ENCODE peak calls at places on chromosomes 7 and 10, in eight cellular contexts. One of them, this sample, is unnamed.

GRCh38 chr10:91598211-91598981 is 34.5 kb downstream of the PPP1R3C start:
- DNase-seq in activated CD8-positive, alpha-beta memory T cell treated with anti-CD3 and anti-CD28 coated beads for 4 hours: no peak
- DNase-seq in CD8-positive, alpha-beta memory T cell: no peak
- DNase-seq in HEK293T: no peak
- DNase-seq in stomach: no peak
- DNase-seq in NCI-H748 treated with DMSO at 0.1 percent for 48 hours: no peak
- DNase-seq in hypothalamus: no peak
- DNase-seq in NCI-H774: no peak
- DNase-seq in this sample: no peak

GRCh38 chr10:100008142-100008522 is 1.6 kb downstream of the DNMBP start:
- DNase-seq in activated CD8-positive, alpha-beta memory T cell treated with anti-CD3 and anti-CD28 coated beads for 4 hours: no peak
- DNase-seq in CD8-positive, alpha-beta memory T cell: no peak
- DNase-seq in HEK293T: no peak
- DNase-seq in stomach: no peak
- DNase-seq in NCI-H748 treated with DMSO at 0.1 percent for 48 hours: no peak
- DNase-seq in hypothalamus: no peak
- DNase-seq in NCI-H774: no peak
- DNase-seq in this sample: no peak

GRCh38 chr7:158137516-158138328 is 449.9 kb downstream of the PTPRN2 start:
- DNase-seq in activated CD8-positive, alpha-beta memory T cell treated with anti-CD3 and anti-CD28 coated beads for 4 hours: no peak
- DNase-seq in CD8-positive, alpha-beta memory T cell: no peak
- DNase-seq in HEK293T: no peak
- DNase-seq in stomach: no peak
- DNase-seq in NCI-H748 treated with DMSO at 0.1 percent for 48 hours: no peak
- DNase-seq in hypothalamus: no peak
- DNase-seq in NCI-H774: no peak
- DNase-seq in this sample: no peak

GRCh38 chr10:24617771-24618396 is 105.8 kb downstream of the ARHGAP21 start:
- DNase-seq in activated CD8-positive, alpha-beta memory T cell treated with anti-CD3 and anti-CD28 coated beads for 4 hours: no peak
- DNase-seq in CD8-positive, alpha-beta memory T cell: peak; percentile 21
- DNase-seq in HEK293T: peak; percentile 66
- DNase-seq in stomach: peak; percentile 68
- DNase-seq in NCI-H748 treated with DMSO at 0.1 percent for 48 hours: no peak
- DNase-seq in hypothalamus: no peak
- DNase-seq in NCI-H774: no peak
- DNase-seq in this sample: peak; percentile 5

GRCh38 chr10:90407116-90407515 is 450.7 kb downstream of the HTR7 start:
- DNase-seq in activated CD8-positive, alpha-beta memory T cell treated with anti-CD3 and anti-CD28 coated beads for 4 hours: no peak
- DNase-seq in CD8-positive, alpha-beta memory T cell: no peak
- DNase-seq in HEK293T: no peak
- DNase-seq in stomach: no peak
- DNase-seq in NCI-H748 treated with DMSO at 0.1 percent for 48 hours: no peak
- DNase-seq in hypothalamus: no peak
- DNase-seq in NCI-H774: no peak
- DNase-seq in this sample: no peak

GRCh38 chr7:157864911-157865310 is 528.1 kb downstream of the DNAJB6 start:
- DNase-seq in activated CD8-positive, alpha-beta memory T cell treated with anti-CD3 and anti-CD28 coated beads for 4 hours: no peak
- DNase-seq in CD8-positive, alpha-beta memory T cell: no peak
- DNase-seq in HEK293T: no peak
- DNase-seq in stomach: no peak
- DNase-seq in NCI-H748 treated with DMSO at 0.1 percent for 48 hours: no peak
- DNase-seq in hypothalamus: no peak
- DNase-seq in NCI-H774: no peak
- DNase-seq in this sample: no peak

GRCh38 chr7:131937868-131938267 is 381.4 kb upstream of the PODXL start:
- DNase-seq in activated CD8-positive, alpha-beta memory T cell treated with anti-CD3 and anti-CD28 coated beads for 4 hours: no peak
- DNase-seq in CD8-positive, alpha-beta memory T cell: no peak
- DNase-seq in HEK293T: no peak
- DNase-seq in stomach: no peak
- DNase-seq in NCI-H748 treated with DMSO at 0.1 percent for 48 hours: no peak
- DNase-seq in hypothalamus: no peak
- DNase-seq in NCI-H774: no peak
- DNase-seq in this sample: no peak

GRCh38 chr7:132997505-132997904 is 84.4 kb downstream of the CHCHD3 start:
- DNase-seq in activated CD8-positive, alpha-beta memory T cell treated with anti-CD3 and anti-CD28 coated beads for 4 hours: no peak
- DNase-seq in CD8-positive, alpha-beta memory T cell: no peak
- DNase-seq in HEK293T: no peak
- DNase-seq in stomach: no peak
- DNase-seq in NCI-H748 treated with DMSO at 0.1 percent for 48 hours: no peak
- DNase-seq in hypothalamus: no peak
- DNase-seq in NCI-H774: no peak
- DNase-seq in this sample: no peak

GRCh38 chr7:105769951-105770628 is 106.3 kb downstream of the ATXN7L1 start:
- DNase-seq in activated CD8-positive, alpha-beta memory T cell treated with anti-CD3 and anti-CD28 coated beads for 4 hours: no peak
- DNase-seq in CD8-positive, alpha-beta memory T cell: no peak
- DNase-seq in HEK293T: no peak
- DNase-seq in stomach: no peak
- DNase-seq in NCI-H748 treated with DMSO at 0.1 percent for 48 hours: no peak
- DNase-seq in hypothalamus: no peak
- DNase-seq in NCI-H774: no peak
- DNase-seq in this sample: peak; percentile 38

GRCh38 chr7:75039166-75039565 is 34.4 kb downstream of the RCC1L start:
- DNase-seq in activated CD8-positive, alpha-beta memory T cell treated with anti-CD3 and anti-CD28 coated beads for 4 hours: no peak
- DNase-seq in CD8-positive, alpha-beta memory T cell: no peak
- DNase-seq in HEK293T: no peak
- DNase-seq in stomach: no peak
- DNase-seq in NCI-H748 treated with DMSO at 0.1 percent for 48 hours: no peak
- DNase-seq in hypothalamus: no peak
- DNase-seq in NCI-H774: no peak
- DNase-seq in this sample: no peak

GRCh38 chr10:97543025-97543546 is 29.5 kb upstream of the ANKRD2 start:
- DNase-seq in activated CD8-positive, alpha-beta memory T cell treated with anti-CD3 and anti-CD28 coated beads for 4 hours: peak; percentile 22
- DNase-seq in CD8-positive, alpha-beta memory T cell: no peak
- DNase-seq in HEK293T: no peak
- DNase-seq in stomach: peak; percentile 60
- DNase-seq in NCI-H748 treated with DMSO at 0.1 percent for 48 hours: no peak
- DNase-seq in hypothalamus: peak; percentile 84
- DNase-seq in NCI-H774: no peak
- DNase-seq in this sample: peak; percentile 31

GRCh38 chr10:33252794-33253203 is 81.7 kb downstream of the NRP1 start:
- DNase-seq in activated CD8-positive, alpha-beta memory T cell treated with anti-CD3 and anti-CD28 coated beads for 4 hours: no peak
- DNase-seq in CD8-positive, alpha-beta memory T cell: no peak
- DNase-seq in HEK293T: no peak
- DNase-seq in stomach: no peak
- DNase-seq in NCI-H748 treated with DMSO at 0.1 percent for 48 hours: no peak
- DNase-seq in hypothalamus: no peak
- DNase-seq in NCI-H774: no peak
- DNase-seq in this sample: no peak

GRCh38 chr7:4642468-4643203 is 39.5 kb upstream of the FOXK1 start:
- DNase-seq in activated CD8-positive, alpha-beta memory T cell treated with anti-CD3 and anti-CD28 coated beads for 4 hours: no peak
- DNase-seq in CD8-positive, alpha-beta memory T cell: no peak
- DNase-seq in HEK293T: no peak
- DNase-seq in stomach: no peak
- DNase-seq in NCI-H748 treated with DMSO at 0.1 percent for 48 hours: no peak
- DNase-seq in hypothalamus: no peak
- DNase-seq in NCI-H774: no peak
- DNase-seq in this sample: no peak

GRCh38 chr7:132410385-132410784 is 165.9 kb downstream of the PLXNA4 start:
- DNase-seq in activated CD8-positive, alpha-beta memory T cell treated with anti-CD3 and anti-CD28 coated beads for 4 hours: no peak
- DNase-seq in CD8-positive, alpha-beta memory T cell: no peak
- DNase-seq in HEK293T: no peak
- DNase-seq in stomach: no peak
- DNase-seq in NCI-H748 treated with DMSO at 0.1 percent for 48 hours: no peak
- DNase-seq in hypothalamus: no peak
- DNase-seq in NCI-H774: no peak
- DNase-seq in this sample: no peak

GRCh38 chr10:3192856-3193635 is 20.5 kb upstream of the PITRM1 start:
- DNase-seq in activated CD8-positive, alpha-beta memory T cell treated with anti-CD3 and anti-CD28 coated beads for 4 hours: peak; percentile 27
- DNase-seq in CD8-positive, alpha-beta memory T cell: peak; percentile 19
- DNase-seq in HEK293T: peak; percentile 48
- DNase-seq in stomach: peak; percentile 66
- DNase-seq in NCI-H748 treated with DMSO at 0.1 percent for 48 hours: peak; percentile 57
- DNase-seq in hypothalamus: peak; percentile 20
- DNase-seq in NCI-H774: peak; percentile 76
- DNase-seq in this sample: no peak

GRCh38 chr7:1693419-1693990 is 23.4 kb downstream of the ELFN1 start:
- DNase-seq in activated CD8-positive, alpha-beta memory T cell treated with anti-CD3 and anti-CD28 coated beads for 4 hours: no peak
- DNase-seq in CD8-positive, alpha-beta memory T cell: no peak
- DNase-seq in HEK293T: no peak
- DNase-seq in stomach: peak; percentile 13
- DNase-seq in NCI-H748 treated with DMSO at 0.1 percent for 48 hours: no peak
- DNase-seq in hypothalamus: peak; percentile 28
- DNase-seq in NCI-H774: peak; percentile 23
- DNase-seq in this sample: no peak

GRCh38 chr7:64314493-64315020 is 796 bp downstream of the ZNF736 start:
- DNase-seq in activated CD8-positive, alpha-beta memory T cell treated with anti-CD3 and anti-CD28 coated beads for 4 hours: no peak
- DNase-seq in CD8-positive, alpha-beta memory T cell: no peak
- DNase-seq in HEK293T: no peak
- DNase-seq in stomach: no peak
- DNase-seq in NCI-H748 treated with DMSO at 0.1 percent for 48 hours: no peak
- DNase-seq in hypothalamus: no peak
- DNase-seq in NCI-H774: no peak
- DNase-seq in this sample: no peak

GRCh38 chr7:36758879-36759278 is 34.6 kb upstream of the AOAH start:
- DNase-seq in activated CD8-positive, alpha-beta memory T cell treated with anti-CD3 and anti-CD28 coated beads for 4 hours: no peak
- DNase-seq in CD8-positive, alpha-beta memory T cell: no peak
- DNase-seq in HEK293T: no peak
- DNase-seq in stomach: no peak
- DNase-seq in NCI-H748 treated with DMSO at 0.1 percent for 48 hours: no peak
- DNase-seq in hypothalamus: no peak
- DNase-seq in NCI-H774: no peak
- DNase-seq in this sample: no peak

GRCh38 chr10:131729938-131730660 is 170.7 kb upstream of the PPP2R2D start:
- DNase-seq in activated CD8-positive, alpha-beta memory T cell treated with anti-CD3 and anti-CD28 coated beads for 4 hours: no peak
- DNase-seq in CD8-positive, alpha-beta memory T cell: no peak
- DNase-seq in HEK293T: no peak
- DNase-seq in stomach: peak; percentile 21
- DNase-seq in NCI-H748 treated with DMSO at 0.1 percent for 48 hours: no peak
- DNase-seq in hypothalamus: no peak
- DNase-seq in NCI-H774: no peak
- DNase-seq in this sample: no peak

GRCh38 chr10:33441561-33441960 is 107.1 kb upstream of the NRP1 start:
- DNase-seq in activated CD8-positive, alpha-beta memory T cell treated with anti-CD3 and anti-CD28 coated beads for 4 hours: no peak
- DNase-seq in CD8-positive, alpha-beta memory T cell: no peak
- DNase-seq in HEK293T: no peak
- DNase-seq in stomach: no peak
- DNase-seq in NCI-H748 treated with DMSO at 0.1 percent for 48 hours: no peak
- DNase-seq in hypothalamus: no peak
- DNase-seq in NCI-H774: no peak
- DNase-seq in this sample: no peak

GRCh38 chr10:123715546-123715945 is 49.4 kb downstream of the GPR26 start:
- DNase-seq in activated CD8-positive, alpha-beta memory T cell treated with anti-CD3 and anti-CD28 coated beads for 4 hours: no peak
- DNase-seq in CD8-positive, alpha-beta memory T cell: no peak
- DNase-seq in HEK293T: no peak
- DNase-seq in stomach: no peak
- DNase-seq in NCI-H748 treated with DMSO at 0.1 percent for 48 hours: no peak
- DNase-seq in hypothalamus: no peak
- DNase-seq in NCI-H774: no peak
- DNase-seq in this sample: no peak

GRCh38 chr10:133307776-133308430 is 769 bp downstream of the TUBGCP2 start:
- DNase-seq in activated CD8-positive, alpha-beta memory T cell treated with anti-CD3 and anti-CD28 coated beads for 4 hours: peak; percentile 77
- DNase-seq in CD8-positive, alpha-beta memory T cell: peak; percentile 81
- DNase-seq in HEK293T: peak; percentile 74
- DNase-seq in stomach: peak; percentile 91
- DNase-seq in NCI-H748 treated with DMSO at 0.1 percent for 48 hours: peak; percentile 25
- DNase-seq in hypothalamus: no peak
- DNase-seq in NCI-H774: no peak
- DNase-seq in this sample: no peak

GRCh38 chr10:116873134-116873533 is 23.8 kb downstream of the ENO4 start:
- DNase-seq in activated CD8-positive, alpha-beta memory T cell treated with anti-CD3 and anti-CD28 coated beads for 4 hours: no peak
- DNase-seq in CD8-positive, alpha-beta memory T cell: no peak
- DNase-seq in HEK293T: no peak
- DNase-seq in stomach: no peak
- DNase-seq in NCI-H748 treated with DMSO at 0.1 percent for 48 hours: no peak
- DNase-seq in hypothalamus: no peak
- DNase-seq in NCI-H774: no peak
- DNase-seq in this sample: no peak

GRCh38 chr10:24784061-24784460 is 60.4 kb upstream of the ARHGAP21 start:
- DNase-seq in activated CD8-positive, alpha-beta memory T cell treated with anti-CD3 and anti-CD28 coated beads for 4 hours: no peak
- DNase-seq in CD8-positive, alpha-beta memory T cell: no peak
- DNase-seq in HEK293T: no peak
- DNase-seq in stomach: no peak
- DNase-seq in NCI-H748 treated with DMSO at 0.1 percent for 48 hours: no peak
- DNase-seq in hypothalamus: peak; percentile 83
- DNase-seq in NCI-H774: no peak
- DNase-seq in this sample: no peak

GRCh38 chr10:96377816-96378294 is 19.1 kb upstream of the OPALIN start:
- DNase-seq in activated CD8-positive, alpha-beta memory T cell treated with anti-CD3 and anti-CD28 coated beads for 4 hours: no peak
- DNase-seq in CD8-positive, alpha-beta memory T cell: no peak
- DNase-seq in HEK293T: no peak
- DNase-seq in stomach: no peak
- DNase-seq in NCI-H748 treated with DMSO at 0.1 percent for 48 hours: no peak
- DNase-seq in hypothalamus: no peak
- DNase-seq in NCI-H774: no peak
- DNase-seq in this sample: no peak

GRCh38 chr7:28984631-28985030 is 26.5 kb upstream of the TRIL start:
- DNase-seq in activated CD8-positive, alpha-beta memory T cell treated with anti-CD3 and anti-CD28 coated beads for 4 hours: no peak
- DNase-seq in CD8-positive, alpha-beta memory T cell: no peak
- DNase-seq in HEK293T: peak; percentile 23
- DNase-seq in stomach: peak; percentile 44
- DNase-seq in NCI-H748 treated with DMSO at 0.1 percent for 48 hours: no peak
- DNase-seq in hypothalamus: no peak
- DNase-seq in NCI-H774: no peak
- DNase-seq in this sample: no peak

GRCh38 chr10:132707776-132708171 is 78.2 kb downstream of the NKX6-2 start:
- DNase-seq in activated CD8-positive, alpha-beta memory T cell treated with anti-CD3 and anti-CD28 coated beads for 4 hours: no peak
- DNase-seq in CD8-positive, alpha-beta memory T cell: no peak
- DNase-seq in HEK293T: no peak
- DNase-seq in stomach: no peak
- DNase-seq in NCI-H748 treated with DMSO at 0.1 percent for 48 hours: no peak
- DNase-seq in hypothalamus: no peak
- DNase-seq in NCI-H774: no peak
- DNase-seq in this sample: no peak

GRCh38 chr10:24331457-24331856 is 122.5 kb downstream of the KIAA1217 start:
- DNase-seq in activated CD8-positive, alpha-beta memory T cell treated with anti-CD3 and anti-CD28 coated beads for 4 hours: no peak
- DNase-seq in CD8-positive, alpha-beta memory T cell: no peak
- DNase-seq in HEK293T: no peak
- DNase-seq in stomach: peak; percentile 62
- DNase-seq in NCI-H748 treated with DMSO at 0.1 percent for 48 hours: no peak
- DNase-seq in hypothalamus: no peak
- DNase-seq in NCI-H774: no peak
- DNase-seq in this sample: no peak

GRCh38 chr10:132856869-132857524 is 71.0 kb upstream of the NKX6-2 start:
- DNase-seq in activated CD8-positive, alpha-beta memory T cell treated with anti-CD3 and anti-CD28 coated beads for 4 hours: no peak
- DNase-seq in CD8-positive, alpha-beta memory T cell: no peak
- DNase-seq in HEK293T: no peak
- DNase-seq in stomach: no peak
- DNase-seq in NCI-H748 treated with DMSO at 0.1 percent for 48 hours: no peak
- DNase-seq in hypothalamus: no peak
- DNase-seq in NCI-H774: no peak
- DNase-seq in this sample: no peak

GRCh38 chr10:127920319-127921074 is 13.6 kb downstream of the PTPRE start:
- DNase-seq in activated CD8-positive, alpha-beta memory T cell treated with anti-CD3 and anti-CD28 coated beads for 4 hours: no peak
- DNase-seq in CD8-positive, alpha-beta memory T cell: no peak
- DNase-seq in HEK293T: no peak
- DNase-seq in stomach: no peak
- DNase-seq in NCI-H748 treated with DMSO at 0.1 percent for 48 hours: no peak
- DNase-seq in hypothalamus: no peak
- DNase-seq in NCI-H774: no peak
- DNase-seq in this sample: no peak

GRCh38 chr10:72935358-72935757 is 19.2 kb downstream of the PLA2G12B start:
- DNase-seq in activated CD8-positive, alpha-beta memory T cell treated with anti-CD3 and anti-CD28 coated beads for 4 hours: no peak
- DNase-seq in CD8-positive, alpha-beta memory T cell: no peak
- DNase-seq in HEK293T: no peak
- DNase-seq in stomach: no peak
- DNase-seq in NCI-H748 treated with DMSO at 0.1 percent for 48 hours: no peak
- DNase-seq in hypothalamus: no peak
- DNase-seq in NCI-H774: no peak
- DNase-seq in this sample: no peak

GRCh38 chr10:90937645-90938258 is 16.9 kb upstream of the ANKRD1 start:
- DNase-seq in activated CD8-positive, alpha-beta memory T cell treated with anti-CD3 and anti-CD28 coated beads for 4 hours: no peak
- DNase-seq in CD8-positive, alpha-beta memory T cell: no peak
- DNase-seq in HEK293T: no peak
- DNase-seq in stomach: no peak
- DNase-seq in NCI-H748 treated with DMSO at 0.1 percent for 48 hours: no peak
- DNase-seq in hypothalamus: no peak
- DNase-seq in NCI-H774: no peak
- DNase-seq in this sample: no peak

GRCh38 chr7:80583901-80584300 is 54.5 kb upstream of the CD36 start:
- DNase-seq in activated CD8-positive, alpha-beta memory T cell treated with anti-CD3 and anti-CD28 coated beads for 4 hours: no peak
- DNase-seq in CD8-positive, alpha-beta memory T cell: no peak
- DNase-seq in HEK293T: no peak
- DNase-seq in stomach: no peak
- DNase-seq in NCI-H748 treated with DMSO at 0.1 percent for 48 hours: no peak
- DNase-seq in hypothalamus: no peak
- DNase-seq in NCI-H774: no peak
- DNase-seq in this sample: no peak

GRCh38 chr7:104923010-104923421 is 91.0 kb upstream of the KMT2E start:
- DNase-seq in activated CD8-positive, alpha-beta memory T cell treated with anti-CD3 and anti-CD28 coated beads for 4 hours: peak; percentile 64
- DNase-seq in CD8-positive, alpha-beta memory T cell: peak; percentile 35
- DNase-seq in HEK293T: peak; percentile 61
- DNase-seq in stomach: peak; percentile 80
- DNase-seq in NCI-H748 treated with DMSO at 0.1 percent for 48 hours: peak; percentile 60
- DNase-seq in hypothalamus: peak; percentile 17
- DNase-seq in NCI-H774: peak; percentile 71
- DNase-seq in this sample: peak; percentile 39